ENCODE peak calls at places on chromosomes 16 and 17, in four cellular contexts. E is uterus, L is AG04450, X is cardiac muscle cell. B is an unnamed sample. For H3K27me3, the result is how much of the 10 kb centered on the place peaks cover.

GRCh38 chr16:75477680-75478473 is 13.4 kb upstream of the TMEM170A start:
- DNase-seq in E (no peak), L (no peak), X (no peak), B (no peak)

GRCh38 chr16:72922714-72923113 is 125.2 kb downstream of the ZFHX3 start:
- DNase-seq in E (no peak), L (no peak), X (no peak), B (no peak)

GRCh38 chr16:868846-869822 is 68.6 kb upstream of the GNG13 start:
- DNase-seq in E (no peak), L (no peak), X (no peak), B (no peak)

GRCh38 chr16:88681084-88681680 is 5.1 kb downstream of the SNAI3 start:
- DNase-seq in E (no peak), L (no peak), X (no peak), B (peak)

GRCh38 chr17:58534331-58534730 is 19.9 kb upstream of the MTMR4 start:
- DNase-seq in E (no peak), L (no peak), X (no peak), B (no peak)

GRCh38 chr17:28467456-28468025 is 5.9 kb upstream of the SLC13A2 start:
- DNase-seq in E (no peak), L (peak), X (no peak), B (no peak)

GRCh38 chr16:23682181-23682580 is 3.5 kb downstream of the PLK1 start:
- DNase-seq in E (no peak), L (no peak), X (no peak), B (no peak)

GRCh38 chr17:36945959-36946725 is 2.6 kb upstream of the AATF start:
- DNase-seq in E (no peak), L (no peak), X (no peak), B (no peak)

GRCh38 chr17:70906808-70907207 is 737.5 kb downstream of the KCNJ2 start:
- DNase-seq in E (no peak), L (no peak), X (peak), B (no peak)

GRCh38 chr16:50539822-50540710 is 8.1 kb upstream of the NKD1 start:
- DNase-seq in E (no peak), L (no peak), X (no peak), B (no peak)

GRCh38 chr17:47860396-47860795 is 9.4 kb upstream of the SP6 start:
- DNase-seq in E (no peak), L (no peak), X (no peak), B (no peak)

GRCh38 chr17:75927286-75927922 is 13.4 kb downstream of the FBF1 start:
- DNase-seq in E (no peak), L (no peak), X (peak), B (no peak)

GRCh38 chr17:44043326-44043725 is 23.1 kb downstream of the LSM12 start:
- DNase-seq in E (no peak), L (peak), X (no peak), B (no peak)

GRCh38 chr17:76063880-76064546 is 8.3 kb downstream of the SRP68 start:
- DNase-seq in E (no peak), L (no peak), X (no peak), B (no peak)

GRCh38 chr16:4376126-4376819 is 4.6 kb downstream of the VASN start:
- DNase-seq in E (peak), L (peak), X (no peak), B (peak)

GRCh38 chr17:48624544-48625501 is 1.3 kb downstream of the HOXB9 start:
- DNase-seq in E (no peak), L (no peak), X (peak), B (no peak)

GRCh38 chr17:14461131-14461530 is 160.2 kb downstream of the HS3ST3B1 start:
- DNase-seq in E (no peak), L (no peak), X (no peak), B (no peak)

GRCh38 chr17:13154403-13154802 is 136.6 kb upstream of the ELAC2 start:
- DNase-seq in E (no peak), L (no peak), X (no peak), B (no peak)

GRCh38 chr16:66881964-66882508 is 1.7 kb downstream of the PDP2 start:
- DNase-seq in E (no peak), L (no peak), X (no peak), B (no peak)

GRCh38 chr17:57135748-57136342 is 50.8 kb downstream of the AKAP1 start:
- DNase-seq in E (no peak), L (no peak), X (no peak), B (no peak)

GRCh38 chr16:11665071-11665491 is 3.2 kb upstream of the SNN start:
- DNase-seq in E (no peak), L (no peak), X (no peak), B (no peak)

GRCh38 chr17:80264048-80264792 is 3.6 kb downstream of the RNF213 start:
- DNase-seq in E (no peak), L (no peak), X (no peak), B (no peak)

GRCh38 chr17:64425191-64425590 is 23.7 kb upstream of the MILR1 start:
- DNase-seq in E (no peak), L (no peak), X (no peak), B (no peak)

GRCh38 chr16:8753411-8754054 is 43.9 kb downstream of the TMEM186 start:
- DNase-seq in E (no peak), L (no peak), X (no peak), B (no peak)

GRCh38 chr17:42623732-42624596 is 14.5 kb downstream of the TUBG1 start:
- DNase-seq in E (no peak), L (no peak), X (no peak), B (peak)

GRCh38 chr17:42617956-42618431 is 8.5 kb downstream of the TUBG1 start:
- DNase-seq in E (no peak), L (no peak), X (no peak), B (no peak)

GRCh38 chr17:42613699-42614295 is 4.3 kb downstream of the TUBG1 start:
- DNase-seq in E (no peak), L (no peak), X (no peak), B (no peak)

DNA sequence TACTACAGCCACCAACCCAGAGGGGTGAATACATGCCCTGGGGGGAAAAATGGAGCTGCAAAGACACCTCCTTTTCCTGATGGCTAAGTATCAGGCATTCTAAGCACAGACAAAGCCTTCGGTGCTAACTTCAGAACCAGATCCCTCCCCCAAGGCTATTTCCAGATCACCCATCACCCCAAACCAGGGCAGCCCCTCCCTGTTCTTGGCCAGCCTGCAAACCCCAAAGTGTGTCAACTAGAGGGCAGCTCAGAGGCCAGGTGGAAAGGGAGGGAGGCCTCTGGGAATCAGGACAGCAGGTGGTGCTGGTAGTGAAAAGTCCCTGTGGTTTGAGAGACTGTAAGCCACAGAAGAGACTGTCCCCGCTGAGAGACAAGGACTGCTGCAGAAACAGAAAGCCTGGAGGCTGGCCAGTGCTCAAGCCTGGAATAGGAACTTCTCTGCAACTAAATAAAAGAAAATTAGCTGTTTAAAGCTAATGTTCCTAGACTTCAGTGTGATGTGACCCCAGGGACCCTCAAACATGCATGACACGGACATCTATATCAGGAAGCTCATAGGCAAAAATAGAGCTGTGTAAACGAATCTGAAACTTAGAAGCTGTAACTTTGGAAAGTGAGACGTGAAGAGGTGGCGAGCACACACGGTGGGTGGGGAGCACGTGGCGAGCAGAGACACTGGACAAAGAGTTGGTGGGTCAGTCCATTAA is 9.1 kb downstream of the TUBG1 start:
- DNase-seq in E (peak), L (no peak), X (peak), B (peak)
- TF ChIP-seq CTCF in E (peak), L (no peak), X (peak), B (no peak)

DNA sequence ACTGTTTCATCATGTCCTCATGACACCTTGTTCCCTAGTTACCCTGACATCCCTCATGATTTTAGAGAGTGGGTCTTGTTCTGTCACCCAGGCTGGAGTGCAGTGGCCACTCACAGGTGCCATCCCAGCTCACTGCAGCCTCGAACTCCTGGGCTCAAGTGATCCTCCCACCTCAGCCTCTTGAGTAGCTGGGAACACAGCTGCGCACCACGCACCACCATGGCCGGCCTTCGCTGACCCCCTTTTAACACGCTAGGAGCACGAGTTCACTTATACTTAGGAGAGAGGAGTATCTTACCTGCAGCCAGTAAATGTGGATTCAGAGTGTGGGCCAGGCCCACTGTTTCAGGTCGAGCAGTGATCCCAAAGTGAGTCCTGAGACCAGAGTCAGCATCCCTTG is 21.4 kb downstream of the NT5M start:
- DNase-seq in E (no peak), L (no peak), X (no peak), B (no peak)
- H3K4me3 ChIP-seq in E (no peak), L (no peak), X (no peak), B (no peak)

GRCh38 chr17:29614345-29615047 is 8.2 kb downstream of the CORO6 start:
- DNase-seq in E (no peak), L (no peak), X (no peak), B (no peak)
- H3K27me3 ChIP-seq in E (under half), L (under half), X (under half), B (under half)

DNA sequence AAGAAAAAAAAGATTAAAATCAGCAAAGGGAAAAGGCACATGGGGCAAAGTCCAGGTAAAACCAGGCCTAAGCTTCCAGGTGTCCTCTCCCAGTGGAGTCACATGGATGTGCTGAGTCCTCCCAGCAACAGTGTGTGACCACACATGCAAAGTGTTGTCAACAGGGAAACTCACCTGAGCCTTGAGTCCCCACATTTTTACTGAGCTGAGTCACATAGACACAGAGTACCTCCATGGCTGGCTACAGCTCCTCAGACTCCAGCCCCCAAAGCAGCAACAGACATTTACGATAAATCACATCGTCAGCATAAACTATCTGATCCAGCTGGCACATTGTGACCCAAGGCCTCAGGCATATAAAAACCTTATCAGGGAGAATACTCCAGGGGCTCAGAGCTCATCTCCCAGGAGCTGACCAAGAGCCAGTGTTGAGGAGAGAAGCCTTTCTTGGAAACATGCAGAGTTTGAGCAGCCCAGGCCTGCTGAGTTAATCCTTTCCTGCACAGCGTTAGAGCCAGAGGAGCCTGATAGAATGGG is 20.5 kb downstream of the ERCC4 start:
- DNase-seq in E (no peak), L (no peak), X (no peak), B (no peak)
- TF ChIP-seq CTCF in E (no peak), L (no peak), X (no peak), B (no peak)

GRCh38 chr17:2750721-2751120 is 1.3 kb upstream of the CCDC92B start:
- DNase-seq in E (no peak), L (no peak), X (no peak), B (no peak)

GRCh38 chr17:2758870-2759269 is 9.4 kb upstream of the CCDC92B start:
- DNase-seq in E (no peak), L (no peak), X (no peak), B (no peak)

GRCh38 chr17:2751482-2751881 is 2.0 kb upstream of the CCDC92B start:
- DNase-seq in E (no peak), L (no peak), X (no peak), B (no peak)

DNA sequence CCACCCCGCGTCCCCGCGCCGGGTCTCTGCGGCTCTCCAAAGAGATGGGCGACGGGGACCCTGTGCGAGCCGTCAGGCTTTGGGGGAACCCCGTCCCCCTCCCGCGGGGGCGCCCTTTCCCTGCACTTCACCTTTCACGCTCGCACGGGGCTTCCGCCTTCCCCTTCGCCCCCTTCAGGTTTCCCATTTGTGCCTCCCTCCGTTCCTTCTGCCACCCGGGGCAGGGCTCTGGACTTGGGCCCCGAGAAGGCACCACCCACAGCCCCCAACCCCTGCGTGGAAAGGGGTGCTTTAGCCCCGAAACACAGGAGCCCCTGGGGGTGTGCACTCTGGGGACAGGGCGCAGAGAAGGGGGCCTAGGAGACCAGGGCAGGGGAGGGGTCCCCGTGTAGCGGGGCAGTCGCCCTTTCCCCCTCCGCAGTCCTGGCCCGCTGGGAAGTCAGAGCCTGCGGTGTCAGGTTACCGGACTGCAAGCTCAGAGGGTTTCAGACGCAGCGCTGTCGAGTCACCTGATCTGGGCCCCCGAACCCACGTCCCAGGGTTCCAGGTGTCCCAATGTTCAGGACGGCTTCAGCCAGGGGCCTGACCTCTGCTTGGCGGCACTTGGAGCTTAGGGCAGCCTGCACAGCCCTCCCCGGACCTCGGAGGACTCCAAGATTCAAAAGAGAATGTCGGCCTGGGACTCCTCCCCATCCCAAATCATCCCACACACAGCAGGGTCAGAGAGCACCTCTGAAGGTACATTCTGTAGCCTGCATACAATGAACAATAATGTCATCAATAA is 6.7 kb upstream of the CCDC92B start:
- DNase-seq in E (no peak), L (no peak), X (peak), B (no peak)
- H3K4me3 ChIP-seq in E (no peak), L (no peak), X (peak), B (no peak)

GRCh38 chr16:52545157-52545543 is 1.8 kb downstream of the TOX3 start:
- DNase-seq in E (no peak), L (no peak), X (peak), B (no peak)

GRCh38 chr16:52543654-52544053 is 3.3 kb downstream of the TOX3 start:
- DNase-seq in E (no peak), L (no peak), X (no peak), B (no peak)

GRCh38 chr16:52546291-52546941 is 527 bp downstream of the TOX3 start:
- DNase-seq in E (no peak), L (no peak), X (peak), B (no peak)

GRCh38 chr16:52547001-52547833 is at the start of gene TOX3:
- DNase-seq in E (no peak), L (no peak), X (peak), B (no peak)

GRCh38 chr16:52545544-52546262 is 1.2 kb downstream of the TOX3 start:
- DNase-seq in E (no peak), L (no peak), X (peak), B (no peak)
- H3K27me3 ChIP-seq in E (under half), L (under half), X (half or more), B (under half)

GRCh38 chr16:2194166-2194834 is 2.1 kb downstream of the CASKIN1 start:
- DNase-seq in E (peak), L (no peak), X (no peak), B (peak)

GRCh38 chr16:2195316-2196161 is 866 bp downstream of the CASKIN1 start:
- DNase-seq in E (no peak), L (no peak), X (no peak), B (no peak)

GRCh38 chr16:2196981-2197511 is 641 bp upstream of the CASKIN1 start:
- DNase-seq in E (no peak), L (no peak), X (no peak), B (no peak)

GRCh38 chr16:2196162-2196980 is at the start of gene CASKIN1:
- DNase-seq in E (no peak), L (no peak), X (peak), B (no peak)

DNA sequence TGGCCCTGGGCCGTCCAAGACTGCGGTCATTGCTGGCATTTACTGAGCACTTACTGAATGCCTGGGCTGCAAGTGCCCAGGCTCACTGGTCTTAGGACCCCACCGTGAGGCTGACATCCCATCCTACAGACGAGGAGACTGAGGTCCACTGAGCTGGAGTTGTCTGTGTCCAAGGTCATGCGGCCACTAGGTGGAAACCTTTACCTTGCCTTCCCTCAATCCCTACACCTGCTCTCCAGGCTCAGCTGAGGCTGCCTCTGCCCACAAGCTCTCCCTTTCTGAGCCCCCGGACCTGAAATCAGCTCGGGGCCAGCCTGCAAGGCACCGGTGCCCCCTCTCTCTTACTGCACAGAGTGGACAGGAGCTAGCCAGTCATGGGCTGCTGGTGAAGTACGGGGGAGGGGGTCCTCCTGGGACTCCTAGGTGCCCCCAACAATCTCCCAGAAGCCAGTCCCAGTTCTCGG is 1.5 kb downstream of the CASKIN1 start:
- DNase-seq in E (no peak), L (no peak), X (peak), B (no peak)
- TF ChIP-seq CTCF in E (peak), L (peak), X (peak), B (peak)

DNA sequence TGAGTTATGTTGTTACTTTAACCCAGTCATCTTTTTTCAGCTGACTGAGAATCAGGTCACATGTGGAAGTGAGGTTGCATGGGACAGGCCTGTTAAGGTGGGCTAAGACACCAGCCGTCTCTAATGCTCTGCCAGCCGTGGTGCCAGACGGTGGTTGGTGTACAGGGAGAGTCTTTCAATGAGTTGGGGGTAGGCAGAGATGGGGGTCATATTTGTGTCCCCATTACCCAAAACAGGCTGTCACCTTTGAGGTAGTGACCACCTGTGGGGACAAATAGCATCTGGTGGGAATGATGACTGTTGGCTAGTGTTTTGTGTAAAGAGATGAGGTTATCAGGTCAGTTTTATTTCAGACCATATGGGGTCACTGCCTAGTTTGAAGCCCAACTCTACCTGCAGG is 1.8 kb downstream of the RPL38 start:
- DNase-seq in E (no peak), L (no peak), X (no peak), B (no peak)
- H3K4me3 ChIP-seq in E (no peak), L (peak), X (no peak), B (no peak)

DNA sequence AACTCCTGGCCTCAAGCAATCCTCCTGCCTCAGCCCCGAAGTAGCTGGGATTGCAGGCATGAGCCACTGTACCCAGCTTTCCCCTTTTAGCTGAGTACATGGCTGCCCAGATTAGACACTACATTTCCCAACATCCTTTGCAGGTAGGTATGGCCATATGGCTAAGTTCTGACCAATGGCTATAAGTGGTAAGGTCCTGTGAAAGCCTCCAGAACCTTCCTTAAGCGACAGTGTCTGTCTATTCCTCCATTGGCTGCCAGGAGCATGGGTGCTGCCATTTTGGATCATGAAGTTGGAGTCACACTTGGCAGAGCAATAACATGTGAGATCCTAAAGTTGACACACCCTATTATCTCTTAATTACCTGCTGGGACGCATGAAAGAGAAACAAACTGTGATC is 24.4 kb upstream of the CRHR1 start:
- DNase-seq in E (no peak), L (no peak), X (no peak), B (no peak)
- H3K27me3 ChIP-seq in E (under half), L (under half), X (under half), B (under half)

GRCh38 chr17:73342549-73343167 is 30.9 kb upstream of the CDC42EP4 start:
- DNase-seq in E (no peak), L (no peak), X (no peak), B (no peak)
- TF ChIP-seq CTCF in E (no peak), L (peak), X (no peak), B (no peak)

B was measured in adrenal gland.